ENCODE peak calls at places on chromosomes 1 and 21, in nine cellular contexts. R is activated CD4-positive, CD25-positive, alpha-beta regulatory T cell; V is epithelial cell of proximal tubule; A is activated T-cell treated with anti-CD3 and anti-CD28 coated beads for 1 hour; F is T47D; I is left ventricle myocardium inferior; M is NCI-H1694; N is activated naive CD8-positive, alpha-beta T cell treated with anti-CD3 and anti-CD28 coated beads, Interleukin-2, amount 50 U/mL, for 24 hours; T is endothelial cell. Z is an unnamed sample.

GRCh38 chr1:14681182-14681581 is 82.7 kb downstream of the KAZN start:
- DNase-seq in R (no peak), V (no peak), A (no peak), F (peak), I (no peak), M (no peak), N (no peak), T (no peak), Z (no peak)

GRCh38 chr1:67945733-67946374 is 104.6 kb downstream of the DIRAS3 start:
- DNase-seq in R (no peak), V (no peak), A (no peak), F (no peak), I (peak), M (peak), N (no peak), T (no peak), Z (no peak)

GRCh38 chr1:43235451-43236121 is 34.2 kb upstream of the TMEM125 start:
- DNase-seq in R (no peak), V (no peak), A (no peak), F (peak), I (no peak), M (no peak), N (no peak), T (no peak), Z (no peak)

GRCh38 chr1:46131727-46132528 is 501 bp downstream of the PIK3R3 start:
- DNase-seq in R (no peak), V (no peak), A (peak), F (peak), I (no peak), M (peak), N (peak), T (no peak), Z (no peak)

GRCh38 chr1:113875714-113876113 is 4.2 kb upstream of the PTPN22 start:
- DNase-seq in R (no peak), V (peak), A (no peak), F (no peak), I (no peak), M (no peak), N (no peak), T (no peak), Z (no peak)

GRCh38 chr1:67227196-67227595 is 60.9 kb downstream of the IL23R start:
- DNase-seq in R (no peak), V (no peak), A (no peak), F (no peak), I (no peak), M (no peak), N (no peak), T (no peak), Z (no peak)

GRCh38 chr1:227306689-227307088 is 11.6 kb downstream of the CDC42BPA start:
- DNase-seq in R (no peak), V (no peak), A (no peak), F (no peak), I (no peak), M (no peak), N (no peak), T (no peak), Z (no peak)

GRCh38 chr1:53688703-53689102 is 50.3 kb downstream of the GLIS1 start:
- DNase-seq in R (no peak), V (no peak), A (no peak), F (peak), I (no peak), M (no peak), N (no peak), T (no peak), Z (no peak)

GRCh38 chr1:101567582-101568189 is 330.9 kb downstream of the S1PR1 start:
- DNase-seq in R (peak), V (no peak), A (peak), F (peak), I (peak), M (peak), N (peak), T (peak), Z (no peak)

GRCh38 chr1:145960468-145961108 is 2.8 kb upstream of the LIX1L start:
- DNase-seq in R (peak), V (no peak), A (peak), F (no peak), I (peak), M (no peak), N (peak), T (peak), Z (no peak)

GRCh38 chr1:24142546-24143431 is at the start of gene IL22RA1:
- DNase-seq in R (no peak), V (no peak), A (no peak), F (peak), I (peak), M (no peak), N (no peak), T (no peak), Z (no peak)

GRCh38 chr1:61287014-61287413 is 204.7 kb downstream of the NFIA start:
- DNase-seq in R (no peak), V (no peak), A (no peak), F (no peak), I (no peak), M (no peak), N (no peak), T (no peak), Z (no peak)

GRCh38 chr1:207806531-207807394 is 54.9 kb downstream of the CD46 start:
- DNase-seq in R (no peak), V (no peak), A (no peak), F (no peak), I (no peak), M (no peak), N (no peak), T (no peak), Z (no peak)

GRCh38 chr1:46757256-46757955 is 38.5 kb upstream of the EFCAB14 start:
- DNase-seq in R (no peak), V (peak), A (no peak), F (peak), I (no peak), M (no peak), N (no peak), T (no peak), Z (no peak)

GRCh38 chr21:39712976-39713375 is 32.0 kb upstream of the IGSF5 start:
- DNase-seq in R (no peak), V (no peak), A (no peak), F (peak), I (no peak), M (peak), N (no peak), T (no peak), Z (no peak)

GRCh38 chr1:89262643-89263042 is 10.0 kb downstream of the GBP5 start:
- DNase-seq in R (no peak), V (peak), A (no peak), F (no peak), I (no peak), M (no peak), N (no peak), T (no peak), Z (no peak)

GRCh38 chr21:41640756-41641509 is 125.9 kb downstream of the RIPK4 start:
- DNase-seq in R (no peak), V (no peak), A (no peak), F (no peak), I (no peak), M (no peak), N (no peak), T (no peak), Z (no peak)

GRCh38 chr21:33427051-33427450 is 23.8 kb downstream of the IFNGR2 start:
- DNase-seq in R (no peak), V (no peak), A (no peak), F (no peak), I (no peak), M (no peak), N (no peak), T (no peak), Z (no peak)

GRCh38 chr1:9684806-9685205 is 33.3 kb downstream of the PIK3CD start:
- DNase-seq in R (no peak), V (no peak), A (no peak), F (no peak), I (no peak), M (no peak), N (no peak), T (no peak), Z (no peak)

GRCh38 chr1:6419803-6420593 is at the start of gene HES2:
- DNase-seq in R (no peak), V (no peak), A (no peak), F (peak), I (no peak), M (no peak), N (no peak), T (no peak), Z (no peak)